ENCODE peak calls at places on chromosome 4, in eight cellular contexts. Q is transverse colon, P is tibial artery, E is left ventricle myocardium inferior, I is suprapubic skin, S is body of pancreas, H is colonic mucosa, M is lower lobe of right lung. U is an unnamed sample.

GRCh38 chr4:154602404-154603020 is 9.9 kb downstream of the FGG start:
- DNase-seq in Q (no peak), P (no peak), E (no peak), I (no peak), S (no peak), H (no peak), M (no peak), U (no peak)

GRCh38 chr4:55385201-55385649 is 10.5 kb upstream of the TMEM165 start:
- DNase-seq in Q (no peak), P (no peak), E (no peak), I (no peak), S (no peak), H (no peak), M (no peak), U (no peak)

GRCh38 chr4:98522062-98522461 is 136.3 kb downstream of the TSPAN5 start:
- DNase-seq in Q (no peak), P (no peak), E (no peak), I (no peak), S (no peak), H (no peak), M (no peak), U (no peak)

GRCh38 chr4:2789801-2790582 is 2.9 kb upstream of the SH3BP2 start:
- DNase-seq in Q (no peak), P (peak; percentile 51), E (no peak), I (peak; percentile 58), S (peak; percentile 9), H (no peak), M (peak; percentile 41), U (no peak)

GRCh38 chr4:80221161-80221560 is 23.9 kb downstream of the PRDM8 start:
- DNase-seq in Q (no peak), P (no peak), E (no peak), I (no peak), S (no peak), H (no peak), M (no peak), U (no peak)

GRCh38 chr4:84750260-84750955 is 167.5 kb downstream of the CDS1 start:
- DNase-seq in Q (no peak), P (no peak), E (no peak), I (no peak), S (no peak), H (no peak), M (no peak), U (no peak)

GRCh38 chr4:102501176-102501634 is at the start of gene NFKB1:
- DNase-seq in Q (peak; percentile 73), P (peak; percentile 80), E (peak; percentile 59), I (peak; percentile 80), S (peak; percentile 71), H (peak; percentile 69), M (peak; percentile 80), U (peak; percentile 56)

GRCh38 chr4:3409571-3410091 is 32.1 kb upstream of the HGFAC start:
- DNase-seq in Q (no peak), P (peak; percentile 45), E (no peak), I (peak; percentile 59), S (no peak), H (no peak), M (no peak), U (no peak)

GRCh38 chr4:151667025-151667424 is 93.8 kb downstream of the GATB start:
- DNase-seq in Q (no peak), P (no peak), E (no peak), I (no peak), S (no peak), H (no peak), M (no peak), U (no peak)

GRCh38 chr4:26320453-26321325 is at the start of gene RBPJ:
- DNase-seq in Q (peak; percentile 90), P (peak; percentile 95), E (peak; percentile 92), I (peak; percentile 96), S (peak; percentile 91), H (peak; percentile 95), M (peak; percentile 92), U (peak; percentile 76)

GRCh38 chr4:26320159-26320452 is 708 bp upstream of the RBPJ start:
- DNase-seq in Q (no peak), P (no peak), E (no peak), I (no peak), S (no peak), H (no peak), M (no peak), U (peak; percentile 33)

GRCh38 chr4:26323807-26324206 is 3.0 kb downstream of the RBPJ start:
- DNase-seq in Q (no peak), P (no peak), E (no peak), I (no peak), S (no peak), H (no peak), M (no peak), U (no peak)

GRCh38 chr4:26321326-26322276 is 787 bp downstream of the RBPJ start:
- DNase-seq in Q (peak; percentile 37), P (peak; percentile 70), E (peak; percentile 25), I (peak; percentile 73), S (peak; percentile 36), H (peak; percentile 47), M (peak; percentile 54), U (peak; percentile 21)

DNA sequence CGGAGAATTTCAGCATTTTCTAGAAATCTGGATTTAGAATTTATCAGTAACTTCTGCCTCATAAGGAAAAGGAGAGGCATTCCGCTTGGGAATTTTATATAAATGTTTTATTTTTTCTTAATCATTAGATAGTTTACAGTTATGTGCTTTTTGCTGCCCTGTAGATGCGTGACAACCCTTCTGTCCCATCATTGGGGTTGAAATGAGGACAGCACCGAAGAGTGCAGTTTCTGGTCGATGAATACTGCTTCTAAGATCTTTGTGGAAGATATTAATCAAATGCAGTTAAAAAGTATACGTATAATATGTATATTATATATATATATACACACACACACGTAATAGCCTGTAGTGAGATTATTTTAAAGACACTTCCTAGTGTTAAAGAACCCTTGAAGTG is 1.5 kb downstream of the RBPJ start:
- DNase-seq in Q (no peak), P (no peak), E (no peak), I (no peak), S (no peak), H (no peak), M (no peak), U (no peak)
- H3K27ac ChIP-seq in Q (peak overlapping the region; percentile 96), P (no peak overlapping the region), E (peak overlapping the region; percentile 97), I (no peak overlapping the region), S (no peak overlapping the region), H (no peak overlapping the region), M (peak overlapping the region; percentile 93), U (no peak overlapping the region)

DNA sequence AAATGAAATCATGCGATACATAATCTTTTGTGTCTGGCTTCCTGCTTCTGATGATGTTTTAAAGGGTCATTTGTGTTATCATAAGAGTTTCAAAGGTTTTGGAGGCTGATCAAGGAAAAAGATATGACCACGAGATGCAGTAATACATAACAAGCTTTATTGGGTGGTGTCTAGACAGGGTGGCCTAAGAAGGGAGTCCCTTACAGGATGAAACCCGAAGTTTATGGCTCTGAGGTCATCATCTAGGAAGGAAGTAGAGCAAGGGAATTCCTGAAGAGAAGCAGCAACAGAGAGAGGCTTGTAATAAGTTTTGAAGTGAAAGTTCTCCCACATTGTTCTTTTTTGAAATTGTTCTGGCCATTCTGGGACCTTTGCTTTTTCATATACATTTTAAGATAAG is 40.8 kb upstream of the SOD3 start:
- DNase-seq in Q (no peak), P (no peak), E (no peak), I (no peak), S (no peak), H (no peak), M (no peak), U (no peak)
- H3K9me3 ChIP-seq in Q (peaks cover 14% of the 10 kb centered on the region), P (peaks cover 17% of the 10 kb centered on the region), E (peaks cover 31% of the 10 kb centered on the region), I (no peaks in the 10 kb centered on the region), S (no peaks in the 10 kb centered on the region), H (no peaks in the 10 kb centered on the region), M (peaks cover 18% of the 10 kb centered on the region), U (peaks cover 13% of the 10 kb centered on the region)

GRCh38 chr4:82553020-82553419 is 8.8 kb downstream of the TMEM150C start:
- DNase-seq in Q (no peak), P (no peak), E (no peak), I (no peak), S (no peak), H (no peak), M (no peak), U (no peak)

GRCh38 chr4:82551734-82552133 is 10.1 kb downstream of the TMEM150C start:
- DNase-seq in Q (no peak), P (no peak), E (no peak), I (no peak), S (no peak), H (no peak), M (no peak), U (no peak)

GRCh38 chr4:82560853-82561744 is 689 bp downstream of the TMEM150C start:
- DNase-seq in Q (peak; percentile 9), P (no peak), E (no peak), I (no peak), S (peak; percentile 13), H (no peak), M (no peak), U (no peak)

GRCh38 chr4:82559735-82560120 is 2.1 kb downstream of the TMEM150C start:
- DNase-seq in Q (no peak), P (no peak), E (no peak), I (no peak), S (no peak), H (no peak), M (no peak), U (no peak)

GRCh38 chr4:82555279-82555678 is 6.5 kb downstream of the TMEM150C start:
- DNase-seq in Q (no peak), P (no peak), E (no peak), I (no peak), S (no peak), H (no peak), M (no peak), U (no peak)
- TF ChIP-seq CTCF in Q (no peak), P (no peak), E (no peak), I (no peak), S (no peak), H (no peak), M (no peak), U (no peak)

GRCh38 chr4:94826206-94826605 is 68.5 kb downstream of the BMPR1B start:
- DNase-seq in Q (no peak), P (no peak), E (no peak), I (no peak), S (no peak), H (no peak), M (no peak), U (no peak)

GRCh38 chr4:94833394-94833793 is 75.6 kb downstream of the BMPR1B start:
- DNase-seq in Q (no peak), P (no peak), E (no peak), I (no peak), S (no peak), H (no peak), M (no peak), U (no peak)

GRCh38 chr4:94831607-94832006 is 73.9 kb downstream of the BMPR1B start:
- DNase-seq in Q (no peak), P (no peak), E (no peak), I (no peak), S (no peak), H (no peak), M (no peak), U (no peak)

GRCh38 chr4:94827481-94828110 is 69.8 kb downstream of the BMPR1B start:
- DNase-seq in Q (no peak), P (no peak), E (no peak), I (no peak), S (no peak), H (no peak), M (no peak), U (no peak)

DNA sequence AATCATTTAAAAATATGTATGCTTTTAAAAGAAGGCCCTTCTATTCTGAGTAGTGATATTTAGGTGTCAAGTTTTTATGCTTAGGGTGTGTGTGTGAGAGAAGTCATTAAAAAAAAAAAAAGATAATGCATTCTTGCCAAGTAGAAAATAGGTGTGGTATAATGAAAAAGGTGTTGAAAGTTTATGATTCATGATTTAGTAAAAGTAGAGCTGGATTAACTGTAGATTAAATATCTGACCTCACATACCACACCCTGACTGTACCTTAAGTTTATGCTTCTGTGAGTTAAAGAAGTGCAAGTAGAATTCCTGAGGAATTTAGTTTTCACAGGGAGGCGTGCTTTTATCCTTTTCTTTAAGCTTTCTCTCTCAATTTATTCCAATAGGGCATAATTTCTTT is 71.1 kb downstream of the BMPR1B start:
- DNase-seq in Q (no peak), P (no peak), E (no peak), I (no peak), S (no peak), H (no peak), M (no peak), U (no peak)
- H3K27ac ChIP-seq in Q (no peak overlapping the region), P (no peak overlapping the region), E (no peak overlapping the region), I (no peak overlapping the region), S (no peak overlapping the region), H (no peak overlapping the region), M (no peak overlapping the region), U (no peak overlapping the region)

U was measured in CD4-positive, alpha-beta T cell.